ENCODE peak calls at places on chromosomes 4 and X, in six cellular contexts. M is effector memory CD8-positive, alpha-beta T cell; Y is T-cell; X is central memory CD8-positive, alpha-beta T cell; C is amniotic stem cell; N is endothelial cell of umbilical vein. J is an unnamed sample.

GRCh38 chr4:148192526-148192925 is 249.7 kb downstream of the NR3C2 start:
- DNase-seq in M (no peak), Y (no peak), X (no peak), C (no peak), N (no peak), J (no peak)

GRCh38 chr4:87353592-87353991 is 30.9 kb upstream of the HSD17B13 start:
- DNase-seq in M (peak; percentile 5), Y (no peak), X (no peak), C (no peak), N (peak; percentile 67), J (peak; percentile 48)

GRCh38 chr4:152486414-152487389 is 49.2 kb downstream of the FBXW7 start:
- DNase-seq in M (no peak), Y (no peak), X (no peak), C (no peak), N (no peak), J (peak; percentile 16)

GRCh38 chr4:82661601-82662000 is 99.8 kb upstream of the TMEM150C start:
- DNase-seq in M (no peak), Y (no peak), X (no peak), C (no peak), N (no peak), J (no peak)

GRCh38 chr4:73487233-73487632 is 5.7 kb downstream of the AFM start:
- DNase-seq in M (no peak), Y (no peak), X (no peak), C (no peak), N (no peak), J (no peak)

GRCh38 chr4:40194602-40195161 is 2.1 kb upstream of the RHOH start:
- DNase-seq in M (no peak), Y (no peak), X (peak; percentile 61), C (no peak), N (peak; percentile 17), J (no peak)

GRCh38 chr4:1411436-1412375 is 5.5 kb upstream of the NKX1-1 start:
- DNase-seq in M (no peak), Y (no peak), X (no peak), C (no peak), N (no peak), J (no peak)

GRCh38 chr4:163161536-163162205 is 5.0 kb downstream of the NAF1 start:
- DNase-seq in M (no peak), Y (no peak), X (no peak), C (peak; percentile 25), N (peak; percentile 72), J (no peak)

GRCh38 chrX:31832263-31832662 is 760.4 kb upstream of the FTHL17 start:
- DNase-seq in M (no peak), Y (no peak), X (no peak), C (no peak), N (peak; percentile 43), J (no peak)

GRCh38 chr4:4526401-4526800 is 15.4 kb downstream of the STX18 start:
- DNase-seq in M (no peak), Y (no peak), X (no peak), C (no peak), N (no peak), J (no peak)

GRCh38 chr4:73901031-73901430 is 31.8 kb downstream of the CXCL1 start:
- DNase-seq in M (no peak), Y (no peak), X (no peak), C (no peak), N (no peak), J (no peak)

GRCh38 chr4:80322716-80323115 is 12.8 kb upstream of the CFAP299 start:
- DNase-seq in M (no peak), Y (no peak), X (no peak), C (no peak), N (peak; percentile 24), J (no peak)

GRCh38 chr4:140308366-140309123 is 64.9 kb upstream of the SCOC start:
- DNase-seq in M (no peak), Y (no peak), X (no peak), C (peak; percentile 50), N (no peak), J (peak; percentile 14)

GRCh38 chrX:132001127-132001526 is 22.0 kb upstream of the STK26 start:
- DNase-seq in M (no peak), Y (no peak), X (no peak), C (no peak), N (no peak), J (no peak)

GRCh38 chr4:1723131-1723801 is 1.9 kb downstream of the TACC3 start:
- DNase-seq in M (peak; percentile 40), Y (no peak), X (peak; percentile 33), C (no peak), N (no peak), J (no peak)

GRCh38 chr4:146482788-146483187 is 39.0 kb downstream of the SLC10A7 start:
- DNase-seq in M (no peak), Y (no peak), X (no peak), C (no peak), N (no peak), J (no peak)

GRCh38 chrX:121161501-121161933 is 114.1 kb downstream of the GLUD2 start:
- DNase-seq in M (no peak), Y (no peak), X (no peak), C (no peak), N (no peak), J (no peak)

GRCh38 chrX:29082558-29082957 is 495.3 kb downstream of the IL1RAPL1 start:
- DNase-seq in M (no peak), Y (no peak), X (no peak), C (no peak), N (no peak), J (no peak)

GRCh38 chr4:15755321-15755750 is 22.8 kb upstream of the CD38 start:
- DNase-seq in M (no peak), Y (no peak), X (no peak), C (no peak), N (peak; percentile 49), J (no peak)

GRCh38 chrX:47078129-47079043 is at the start of gene RGN:
- DNase-seq in M (no peak), Y (no peak), X (no peak), C (no peak), N (no peak), J (no peak)

GRCh38 chrX:121902463-121902862 is 855.1 kb downstream of the GLUD2 start:
- DNase-seq in M (no peak), Y (no peak), X (no peak), C (no peak), N (no peak), J (no peak)